ENCODE peak calls at places on chromosomes 12 and 14, in six cellular contexts. D is IMR-90, T is neuronal stem cell, V is H1, X is H9, B is trophoblast cell. N is an unnamed sample.

GRCh38 chr12:13175499-13175898 is 21.0 kb upstream of the EMP1 start:
- DNase-seq in D (no peak), V (peak), B (peak), X (no peak), T (no peak), N (no peak)

GRCh38 chr14:104682107-104682593 is 7.3 kb upstream of the INF2 start:
- DNase-seq in X (peak), D (no peak), V (peak), T (no peak), B (peak), N (no peak)

GRCh38 chr14:95832012-95832411 is 44.6 kb upstream of the TUNAR start:
- DNase-seq in T (no peak), V (peak), D (no peak), B (no peak), X (peak), N (no peak)

GRCh38 chr12:100346660-100347059 is 10.2 kb upstream of the SLC17A8 start:
- DNase-seq in B (no peak), X (no peak), V (no peak), T (no peak), D (peak), N (no peak)

GRCh38 chr12:109731231-109731731 is 17.7 kb downstream of the FAM222A start:
- DNase-seq in V (no peak), B (no peak), D (no peak), T (no peak), X (peak), N (no peak)

GRCh38 chr12:3920378-3921141 is 47.4 kb upstream of the PARP11 start:
- DNase-seq in T (no peak), B (no peak), V (no peak), D (no peak), X (no peak), N (no peak)

GRCh38 chr12:6942331-6942665 is 1.3 kb upstream of the RNU7-1 start:
- DNase-seq in V (no peak), T (no peak), X (no peak), B (no peak), D (no peak), N (no peak)

GRCh38 chr12:40325349-40325960 is 100.7 kb downstream of the LRRK2 start:
- DNase-seq in T (no peak), B (peak), X (peak), V (no peak), D (peak), N (peak)

GRCh38 chr14:29937116-29937515 is 9.5 kb upstream of the PRKD1 start:
- DNase-seq in D (peak), T (no peak), X (no peak), B (no peak), V (no peak), N (no peak)

GRCh38 chr14:32414808-32415255 is 85.7 kb downstream of the AKAP6 start:
- DNase-seq in V (no peak), X (no peak), T (no peak), D (peak), B (no peak), N (peak)

DNA sequence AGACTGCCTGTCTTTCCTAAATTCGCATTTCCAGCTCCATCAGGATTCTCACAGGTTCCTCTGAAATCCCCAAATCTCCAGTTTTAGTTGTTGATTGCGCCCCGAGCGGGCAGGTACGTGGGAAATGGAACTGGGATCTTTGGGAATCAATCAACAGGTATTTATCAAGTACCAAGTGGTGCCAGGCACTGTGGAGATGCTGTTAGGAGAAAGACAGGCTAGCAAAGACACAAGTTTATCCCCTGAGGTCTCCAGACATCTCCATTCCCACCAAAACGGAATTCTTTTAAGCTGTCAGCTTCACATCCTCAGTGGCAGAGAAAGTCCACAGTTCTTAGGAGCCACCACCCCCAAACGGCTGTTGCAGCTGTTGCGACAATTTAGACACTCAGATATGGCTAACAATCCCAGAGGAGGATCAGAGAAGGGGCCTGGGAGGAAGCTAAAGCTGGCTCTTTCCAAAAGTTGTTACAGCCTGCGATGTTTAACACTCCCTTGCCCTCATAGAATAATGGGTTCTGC is 1.8 kb upstream of the ATP5MC2 start:
- DNase-seq in B (no peak), T (no peak), V (no peak), D (no peak), X (no peak), N (no peak)
- H2BK120ac ChIP-seq in B (no peak), T (no peak), V (peak), D (peak), X (no peak), N (peak)

DNA sequence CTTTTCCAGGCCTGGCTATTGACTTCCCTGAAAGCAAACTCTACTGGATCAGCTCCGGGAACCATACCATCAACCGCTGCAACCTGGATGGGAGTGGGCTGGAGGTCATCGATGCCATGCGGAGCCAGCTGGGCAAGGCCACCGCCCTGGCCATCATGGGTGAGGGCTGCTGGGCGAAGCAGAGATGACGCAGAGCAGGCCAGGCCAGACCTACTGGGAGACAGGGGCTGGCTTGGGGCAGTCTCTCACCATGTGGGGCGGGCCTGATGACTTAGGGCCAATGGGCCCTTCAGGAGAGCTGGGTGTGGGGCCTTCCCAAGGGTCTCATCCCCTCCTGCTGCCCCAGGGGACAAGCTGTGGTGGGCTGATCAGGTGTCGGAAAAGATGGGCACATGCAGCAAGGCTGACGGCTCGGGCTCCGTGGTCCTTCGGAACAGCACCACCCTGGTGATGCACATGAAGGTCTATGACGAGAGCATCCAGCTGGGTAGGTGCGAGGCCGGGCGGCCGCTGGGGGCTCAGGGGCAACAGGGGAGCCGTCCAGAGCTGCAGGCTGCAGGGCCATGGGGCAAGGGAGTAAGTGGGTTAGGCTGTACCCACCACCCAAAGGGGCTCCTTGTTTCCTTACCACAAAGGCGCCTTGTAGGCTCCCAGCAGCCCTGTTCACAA is 33.0 kb upstream of the LRP1-AS start:
- DNase-seq in D (no peak), X (no peak), V (no peak), B (no peak), T (no peak), N (no peak)
- H4K91ac ChIP-seq in D (no peak), X (no peak), V (no peak), B (no peak), T (no peak), N (no peak)

GRCh38 chr12:63782466-63782865 is 2.8 kb downstream of the RXYLT1 start:
- DNase-seq in T (no peak), X (no peak), D (no peak), B (no peak), V (no peak), N (no peak)
- H2BK120ac ChIP-seq in T (no peak), X (no peak), D (no peak), B (no peak), V (no peak), N (no peak)

DNA sequence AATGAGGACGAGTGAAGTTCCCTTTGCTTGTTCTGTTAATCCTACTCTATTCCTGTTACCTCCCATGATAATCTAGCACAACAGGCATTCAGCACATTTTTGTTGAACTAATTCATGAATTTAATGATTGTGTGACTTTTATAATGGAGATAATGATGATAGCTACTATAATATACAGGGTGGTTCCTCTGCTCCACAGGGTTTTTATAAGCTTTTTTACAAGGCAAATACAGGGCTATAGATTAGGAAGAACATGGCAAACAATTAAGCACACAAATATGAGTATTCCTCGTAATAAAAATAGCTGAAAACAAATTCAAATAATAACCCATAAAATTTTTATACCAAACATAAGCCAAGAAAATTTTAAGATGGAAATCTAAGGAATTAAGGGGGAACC is 145.6 kb upstream of the TMTC1 start:
- DNase-seq in X (no peak), B (no peak), D (no peak), V (no peak), T (no peak), N (no peak)
- H4K91ac ChIP-seq in X (no peak), B (no peak), D (no peak), V (no peak), T (no peak), N (no peak)